ENCODE peak calls at places on chromosomes 5 and 9, in six cellular contexts. S is GM13977; C is HCEC 1CT; B is stimulated activated CD4-positive, alpha-beta T cell treated with anti-CD3 and anti-CD28 coated beads, Interleukin-12 subunit alpha, Interleukin-12 subunit beta, amount 100 ng/mL, for 48 hours; K is neural crest cell; L is NCI-H82. E is an unnamed sample.

GRCh38 chr5:149962040-149962439 is 1.5 kb downstream of the SLC26A2 start:
- DNase-seq in L (peak), B (no peak), K (no peak), C (peak), S (peak), E (peak)

GRCh38 chr5:145511351-145511750 is 323.8 kb downstream of the PRELID2 start:
- DNase-seq in B (no peak), K (no peak), L (no peak), S (no peak), C (no peak), E (no peak)

GRCh38 chr5:149504649-149505048 is 46.6 kb downstream of the CSNK1A1 start:
- DNase-seq in C (no peak), B (no peak), L (no peak), K (no peak), S (no peak), E (no peak)

GRCh38 chr9:100125913-100126312 is 26.9 kb downstream of the INVS start:
- DNase-seq in S (no peak), B (no peak), L (no peak), C (no peak), K (no peak), E (no peak)

GRCh38 chr9:79477955-79478751 is 93.6 kb upstream of the TLE4 start:
- DNase-seq in C (peak), L (peak), B (no peak), K (peak), S (peak), E (peak)

GRCh38 chr5:138641547-138642298 is 66.5 kb upstream of the HSPA9 start:
- DNase-seq in C (peak), S (peak), B (peak), L (peak), K (peak), E (peak)

GRCh38 chr5:1219098-1219767 is 5.9 kb upstream of the SLC6A18 start:
- DNase-seq in S (no peak), K (no peak), B (no peak), C (no peak), L (no peak), E (no peak)

GRCh38 chr5:131812371-131813160 is 15.7 kb upstream of the FNIP1 start:
- DNase-seq in L (no peak), K (no peak), C (peak), S (no peak), B (no peak), E (peak)

GRCh38 chr9:121860744-121861143 is 209.3 kb downstream of the DAB2IP start:
- DNase-seq in C (peak), L (no peak), S (no peak), K (no peak), B (no peak), E (peak)

GRCh38 chr9:33718987-33719386 is 76.4 kb upstream of the PRSS3 start:
- DNase-seq in B (no peak), S (no peak), K (no peak), L (no peak), C (peak), E (peak)

GRCh38 chr5:35229076-35230042 is 928 bp downstream of the PRLR start:
- DNase-seq in B (no peak), K (no peak), S (peak), L (no peak), C (no peak), E (no peak)

GRCh38 chr5:51278458-51279049 is 104.7 kb upstream of the ISL1 start:
- DNase-seq in K (no peak), C (no peak), L (no peak), B (no peak), S (no peak), E (no peak)

GRCh38 chr9:134871941-134872340 is 8.7 kb upstream of the FCN2 start:
- DNase-seq in B (no peak), S (no peak), K (no peak), C (no peak), L (no peak), E (no peak)

GRCh38 chr5:135391869-135392255 is 7.2 kb downstream of the MACROH2A1 start:
- DNase-seq in L (no peak), C (no peak), B (no peak), S (no peak), K (no peak), E (no peak)

GRCh38 chr5:78908173-78908901 is 76.8 kb downstream of the ARSB start:
- DNase-seq in L (peak), K (peak), B (no peak), S (no peak), C (peak), E (peak)

GRCh38 chr5:112127856-112128255 is 291.2 kb downstream of the EPB41L4A start:
- DNase-seq in S (no peak), L (no peak), B (no peak), C (no peak), K (no peak), E (no peak)

GRCh38 chr5:54886866-54887265 is 98.5 kb downstream of the ESM1 start:
- DNase-seq in K (no peak), C (no peak), L (no peak), S (no peak), B (no peak), E (no peak)

GRCh38 chr5:94072116-94072515 is 330.7 kb upstream of the POU5F2 start:
- DNase-seq in S (no peak), C (peak), L (no peak), B (no peak), K (no peak), E (peak)

GRCh38 chr5:131563434-131564228 is 71.4 kb downstream of the RAPGEF6 start:
- DNase-seq in K (no peak), L (peak), S (no peak), C (no peak), B (no peak), E (no peak)

GRCh38 chr5:158451203-158451982 is 592.4 kb upstream of the CLINT1 start:
- DNase-seq in K (no peak), C (peak), S (no peak), B (no peak), L (peak), E (no peak)

GRCh38 chr5:173513521-173513991 is 102.9 kb downstream of the BOD1 start:
- DNase-seq in B (no peak), L (no peak), K (no peak), S (no peak), C (peak), E (peak)

GRCh38 chr9:138060881-138061280 is 183.3 kb downstream of the CACNA1B start:
- DNase-seq in S (no peak), B (no peak), C (no peak), K (no peak), L (no peak), E (no peak)

GRCh38 chr9:3018691-3019230 is 174.9 kb upstream of the PUM3 start:
- DNase-seq in K (no peak), C (no peak), B (no peak), L (peak), S (no peak), E (no peak)

GRCh38 chr5:167964529-167964928 is 326.9 kb upstream of the WWC1 start:
- DNase-seq in L (peak), C (no peak), K (no peak), B (no peak), S (no peak), E (no peak)

GRCh38 chr5:147560982-147561381 is 51.1 kb upstream of the DPYSL3 start:
- DNase-seq in B (no peak), S (no peak), L (no peak), C (no peak), K (no peak), E (no peak)

GRCh38 chr5:100900796-100901731 is 2.0 kb downstream of the ST8SIA4 start:
- DNase-seq in B (peak), C (peak), S (peak), K (peak), L (peak), E (peak)

GRCh38 chr9:37283730-37284235 is 138.7 kb upstream of the GRHPR start:
- DNase-seq in B (no peak), K (no peak), S (peak), C (peak), L (no peak), E (peak)

GRCh38 chr5:89729623-89730390 is 679.7 kb downstream of the CETN3 start:
- DNase-seq in C (peak), L (peak), K (no peak), B (no peak), S (no peak), E (peak)

GRCh38 chr5:23820764-23821471 is 313.5 kb downstream of the PRDM9 start:
- DNase-seq in K (no peak), S (no peak), B (no peak), C (peak), L (peak), E (no peak)